ENCODE peak calls at places on chromosomes 6 and 20, in ten cellular contexts. J is brain microvascular endothelial cell, D is GM06990, F is tibial nerve, O is left ventricle myocardium inferior, Z is ovary, P is adrenal gland, Y is fibroblast of mammary gland, U is GM12878, A is MM.1S. S is an unnamed sample.

GRCh38 chr6:61953881-61954280 is 332.1 kb downstream of the KHDRBS2 start:
- DNase-seq in P (no peak), A (no peak), Z (no peak), Y (no peak), O (no peak), F (no peak), D (no peak), J (no peak), U (no peak), S (no peak)

GRCh38 chr20:58450259-58450658 is 61.2 kb downstream of the VAPB start:
- DNase-seq in J (no peak), U (peak), F (no peak), O (no peak), A (no peak), P (no peak), Z (no peak), D (peak), Y (peak), S (no peak)

GRCh38 chr6:31585531-31585930 is 546 bp upstream of the LST1 start:
- DNase-seq in F (no peak), Y (peak), A (peak), U (no peak), P (no peak), D (no peak), O (no peak), J (no peak), Z (no peak), S (no peak)

GRCh38 chr6:48606618-48607017 is 495.6 kb upstream of the PTCHD4 start:
- DNase-seq in D (no peak), O (no peak), A (no peak), J (no peak), Y (no peak), F (no peak), P (no peak), Z (no peak), U (no peak), S (no peak)

GRCh38 chr20:43987531-43987930 is 72.9 kb downstream of the TOX2 start:
- DNase-seq in Y (no peak), F (no peak), O (no peak), J (no peak), P (peak), D (no peak), A (no peak), Z (no peak), U (no peak), S (no peak)

GRCh38 chr6:20652276-20652675 is 118.0 kb downstream of the CDKAL1 start:
- DNase-seq in A (no peak), J (no peak), O (no peak), Y (no peak), F (no peak), Z (no peak), D (no peak), U (no peak), P (no peak), S (no peak)

GRCh38 chr20:18164356-18164755 is 26.7 kb downstream of the KAT14 start:
- DNase-seq in A (no peak), Z (no peak), J (peak), U (no peak), Y (peak), D (no peak), O (no peak), P (no peak), F (no peak), S (no peak)

GRCh38 chr6:44256291-44257006 is 879 bp downstream of the SLC35B2 start:
- DNase-seq in Y (no peak), P (no peak), A (peak), D (peak), U (no peak), J (no peak), F (no peak), O (no peak), Z (no peak), S (no peak)

GRCh38 chr6:73943401-73943800 is 247.4 kb downstream of the CD109 start:
- DNase-seq in D (no peak), Y (peak), O (no peak), P (no peak), J (no peak), Z (no peak), U (no peak), A (no peak), F (no peak), S (no peak)

GRCh38 chr20:58813369-58813768 is 37.3 kb downstream of the GNAS-AS1 start:
- DNase-seq in P (no peak), O (no peak), J (no peak), A (no peak), U (no peak), D (no peak), F (no peak), Y (no peak), Z (no peak), S (no peak)

GRCh38 chr6:162856885-162857284 is 129.1 kb downstream of the PACRG start:
- DNase-seq in A (no peak), D (no peak), O (no peak), U (no peak), Y (peak), Z (no peak), F (no peak), P (peak), J (peak), S (peak)

GRCh38 chr20:47003223-47003622 is 108.6 kb downstream of the EYA2 start:
- DNase-seq in J (no peak), O (no peak), P (no peak), Z (no peak), U (peak), Y (no peak), A (no peak), D (no peak), F (no peak), S (no peak)

GRCh38 chr6:142885182-142885867 is 59.7 kb downstream of the HIVEP2 start:
- DNase-seq in J (peak), A (peak), Z (peak), U (peak), F (no peak), D (peak), O (no peak), P (peak), Y (peak), S (peak)

DNA sequence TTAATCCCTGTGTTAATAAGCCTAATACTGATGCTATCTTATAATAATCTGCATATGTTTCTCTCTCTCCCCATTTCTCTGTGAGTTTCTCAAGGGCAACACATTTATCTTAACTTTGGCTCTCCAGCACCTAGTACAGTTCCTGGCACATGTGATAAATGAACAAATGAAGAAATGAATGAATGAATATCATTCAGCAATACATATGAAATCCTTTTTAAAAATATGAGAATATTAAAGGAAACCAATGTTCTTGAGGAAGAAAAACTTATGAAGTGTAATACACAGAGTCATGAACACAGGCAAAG is 55.9 kb downstream of the PIGU start:
- DNase-seq in O (no peak), P (no peak), Z (no peak), D (no peak), F (no peak), Y (no peak), J (no peak), A (no peak), U (no peak), S (no peak)
- H3K4me3 ChIP-seq in O (no peak), P (no peak), Z (no peak), D (no peak), F (no peak), Y (no peak), J (no peak), A (no peak), U (no peak), S (no peak)

DNA sequence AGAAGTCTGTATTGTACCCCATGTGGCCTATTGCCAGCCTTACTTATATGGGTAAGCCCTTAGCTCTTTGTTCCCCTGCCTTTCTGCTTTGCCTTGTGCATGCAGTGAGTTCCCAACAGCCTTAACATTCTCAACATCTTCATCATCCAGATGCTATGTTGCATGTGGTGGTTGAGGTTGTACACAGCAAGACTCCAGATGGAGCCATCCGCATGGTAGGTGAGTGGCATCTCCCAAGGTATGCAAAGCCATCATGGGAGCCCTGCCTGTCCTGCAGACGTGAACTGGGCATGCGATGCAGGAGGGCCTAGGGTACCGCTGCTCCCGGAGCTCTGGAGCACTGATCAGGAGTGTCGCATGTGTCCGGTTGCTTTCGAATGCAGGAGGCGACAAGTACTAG is 16.1 kb downstream of the CEP43 start:
- DNase-seq in Y (no peak), P (no peak), D (no peak), A (no peak), J (no peak), Z (no peak), O (no peak), U (no peak), F (no peak), S (no peak)
- H3K4me3 ChIP-seq in Y (no peak), P (no peak), D (no peak), A (no peak), J (no peak), Z (no peak), O (no peak), U (no peak), F (no peak), S (no peak)

GRCh38 chr20:11918280-11918952 is 723 bp downstream of the BTBD3 start:
- DNase-seq in Y (no peak), A (no peak), D (no peak), Z (no peak), O (no peak), J (no peak), U (no peak), F (no peak), P (no peak), S (no peak)
- H3K4me3 ChIP-seq in Y (no peak), A (peak), D (no peak), Z (peak), O (peak), J (no peak), U (no peak), F (peak), P (peak), S (peak)

DNA sequence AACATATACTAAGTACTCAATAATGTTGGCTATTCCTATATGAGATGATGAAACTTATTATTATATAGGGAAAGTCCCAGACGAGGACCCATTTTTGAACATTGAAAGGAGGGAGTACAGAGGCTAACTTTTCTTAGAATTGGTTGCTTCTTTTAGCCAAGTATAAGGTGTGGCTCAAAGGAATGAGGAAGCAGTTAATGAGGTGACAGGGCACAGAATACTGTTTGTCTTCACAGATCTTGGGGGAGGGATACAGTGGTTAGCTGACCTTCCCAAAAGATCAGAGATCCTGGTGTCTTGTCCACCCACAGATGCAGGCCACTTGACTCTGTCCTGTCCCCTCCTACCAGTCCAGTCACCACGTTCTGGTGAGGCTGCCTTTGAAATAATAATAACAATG is 67.8 kb upstream of the EPB41L1 start:
- DNase-seq in U (no peak), Z (no peak), Y (no peak), O (no peak), J (no peak), D (no peak), F (no peak), P (no peak), A (no peak), S (no peak)
- H3K4me3 ChIP-seq in U (no peak), Z (no peak), Y (no peak), O (no peak), J (no peak), D (no peak), F (no peak), P (no peak), A (no peak), S (no peak)

GRCh38 chr6:36843169-36843568 is 3.9 kb upstream of the CPNE5 start:
- DNase-seq in D (no peak), Y (no peak), J (no peak), A (no peak), U (no peak), P (no peak), F (no peak), Z (no peak), O (no peak), S (no peak)
- H3K4me3 ChIP-seq in D (no peak), Y (no peak), J (no peak), A (no peak), U (no peak), P (no peak), F (no peak), Z (no peak), O (peak), S (no peak)

DNA sequence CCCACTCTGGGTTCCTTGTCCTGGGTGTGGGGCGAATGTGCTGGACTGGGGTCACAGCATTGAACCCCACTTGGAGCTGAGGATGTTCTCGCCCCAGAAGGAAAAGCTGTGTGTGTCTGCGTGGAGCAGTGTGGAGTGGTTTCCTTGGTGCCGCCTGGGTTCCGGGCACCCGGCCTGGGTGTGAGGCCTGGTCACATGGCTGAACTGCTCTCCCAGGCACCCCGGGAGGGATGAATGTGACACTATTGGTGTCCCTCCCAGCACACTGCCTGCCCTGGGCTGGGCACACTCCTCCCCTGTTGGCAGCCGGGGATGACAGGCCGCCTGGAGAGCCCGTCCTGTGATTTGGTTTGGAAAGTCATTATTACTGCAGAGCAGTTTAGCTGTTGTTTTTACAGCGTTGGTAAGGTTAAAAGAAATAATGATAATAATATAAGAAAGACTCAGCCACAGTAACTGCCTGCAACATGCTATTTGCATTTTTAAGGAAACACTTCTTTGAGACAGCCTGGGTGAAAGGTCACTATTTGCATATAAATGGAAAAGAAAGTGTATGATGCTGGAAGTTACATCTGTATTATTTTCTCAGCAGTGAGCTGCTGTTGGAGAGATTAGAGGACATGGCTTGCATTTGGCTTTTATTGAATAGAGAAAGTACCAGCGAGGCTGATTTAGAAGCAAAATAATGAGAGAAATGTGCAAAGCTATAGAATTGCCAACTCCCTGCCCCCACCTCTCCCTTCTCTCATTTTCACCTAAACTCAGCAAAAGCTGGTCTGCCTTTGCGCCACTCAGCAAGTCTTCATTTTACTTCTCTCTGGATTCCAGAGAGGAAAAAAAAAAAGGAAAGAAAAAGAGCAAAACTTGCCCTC is 12.5 kb downstream of the MYT1 start:
- DNase-seq in F (no peak), U (no peak), D (no peak), Y (no peak), A (no peak), J (no peak), O (peak), P (no peak), Z (no peak), S (no peak)
- H3K4me3 ChIP-seq in F (no peak), U (no peak), D (no peak), Y (no peak), A (no peak), J (no peak), O (no peak), P (no peak), Z (no peak), S (no peak)

GRCh38 chr6:30103630-30104179 is 9.2 kb downstream of the TRIM31 start:
- DNase-seq in P (no peak), Y (no peak), D (no peak), A (no peak), Z (no peak), F (no peak), J (no peak), U (no peak), O (no peak), S (no peak)

GRCh38 chr6:30100585-30101422 is 12.1 kb downstream of the TRIM31 start:
- DNase-seq in O (peak), A (no peak), P (peak), Y (no peak), D (no peak), F (no peak), U (no peak), J (no peak), Z (no peak), S (no peak)

GRCh38 chr6:30102701-30103629 is 9.9 kb downstream of the TRIM31 start:
- DNase-seq in O (peak), Y (peak), Z (peak), A (peak), P (peak), F (peak), J (peak), U (peak), D (peak), S (peak)

GRCh38 chr6:30101423-30101938 is 11.4 kb downstream of the TRIM31 start:
- DNase-seq in F (no peak), D (no peak), O (no peak), P (no peak), U (no peak), Y (peak), Z (no peak), J (no peak), A (peak), S (no peak)

GRCh38 chr6:30101939-30102700 is 10.8 kb downstream of the TRIM31 start:
- DNase-seq in J (peak), Z (peak), Y (peak), D (peak), F (peak), U (no peak), O (peak), P (peak), A (peak), S (peak)
- H3K4me3 ChIP-seq in J (peak), Z (peak), Y (peak), D (peak), F (peak), U (peak), O (peak), P (peak), A (peak), S (peak)

DNA sequence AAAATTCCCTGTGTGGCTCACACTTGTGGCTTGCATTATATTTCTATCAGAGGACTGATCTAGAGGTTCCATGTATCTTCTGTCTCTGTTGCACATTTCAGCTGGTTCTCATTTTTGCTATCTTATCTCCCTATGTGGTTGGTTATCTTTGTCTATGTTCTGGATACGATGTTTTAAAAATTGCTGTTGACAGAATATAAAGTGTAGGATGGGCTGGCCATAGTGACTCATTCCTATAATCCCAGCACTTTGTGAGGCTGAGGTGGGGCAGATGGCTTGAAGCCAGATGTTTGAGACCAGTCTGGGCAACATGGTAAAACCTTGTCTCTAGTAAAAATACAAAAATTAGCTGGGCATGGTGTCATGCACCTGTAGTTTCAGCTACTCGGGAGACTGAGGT is 9.9 kb upstream of the ULBP3 start:
- DNase-seq in Y (no peak), F (no peak), J (peak), Z (no peak), A (no peak), O (no peak), P (no peak), U (no peak), D (no peak), S (no peak)
- H3K4me3 ChIP-seq in Y (no peak), F (no peak), J (no peak), Z (no peak), A (no peak), O (no peak), P (no peak), U (no peak), D (no peak), S (no peak)

S was measured in skeletal muscle cell.